ENCODE peak calls at places on chromosomes 6 and 20, in eight cellular contexts. S is adrenal gland, Q is uterus, R is stomach, H is K562, E is SK-N-SH, T is GM12865, O is cardiac fibroblast. Y is an unnamed sample.

GRCh38 chr6:168216741-168217140 is 102.8 kb downstream of the DACT2 start:
- DNase-seq in O (no peak), H (no peak), S (no peak), E (no peak), Q (no peak), T (no peak), R (no peak), Y (no peak)

GRCh38 chr20:63048516-63049190 is 41.9 kb upstream of the BHLHE23 start:
- DNase-seq in R (no peak), T (no peak), H (no peak), S (no peak), Q (no peak), E (no peak), O (no peak), Y (no peak)

GRCh38 chr6:3596736-3597135 is 139.9 kb upstream of the SLC22A23 start:
- DNase-seq in O (no peak), T (no peak), H (no peak), S (no peak), Q (no peak), E (no peak), R (no peak), Y (no peak)

GRCh38 chr20:32574296-32575226 is 10.6 kb downstream of the NOL4L start:
- DNase-seq in O (peak), Q (peak), E (no peak), R (no peak), T (no peak), S (peak), H (peak), Y (no peak)

GRCh38 chr6:151740820-151741219 is 66.7 kb upstream of the ESR1 start:
- DNase-seq in O (no peak), T (no peak), S (no peak), E (no peak), H (no peak), R (no peak), Q (no peak), Y (no peak)

GRCh38 chr20:5136096-5136495 is 9.3 kb downstream of the CDS2 start:
- DNase-seq in Q (no peak), R (no peak), E (no peak), T (no peak), S (no peak), O (no peak), H (no peak), Y (no peak)

GRCh38 chr6:4973972-4974885 is 29.6 kb downstream of the RPP40 start:
- DNase-seq in S (no peak), H (no peak), R (no peak), O (peak), E (peak), T (no peak), Q (peak), Y (peak)

GRCh38 chr6:75940558-75940957 is 131.9 kb downstream of the IMPG1 start:
- DNase-seq in T (no peak), S (no peak), O (no peak), Q (no peak), R (no peak), E (no peak), H (no peak), Y (no peak)

GRCh38 chr20:50438986-50439407 is 71.2 kb upstream of the PTPN1 start:
- DNase-seq in O (peak), R (no peak), H (peak), S (no peak), Q (no peak), T (no peak), E (no peak), Y (no peak)

GRCh38 chr6:159610881-159611280 is 82.2 kb downstream of the SOD2 start:
- DNase-seq in T (no peak), H (no peak), R (no peak), S (no peak), E (no peak), O (no peak), Q (no peak), Y (no peak)

GRCh38 chr20:11993886-11994466 is 76.3 kb downstream of the BTBD3 start:
- DNase-seq in Q (no peak), R (no peak), E (no peak), H (no peak), T (no peak), O (no peak), S (no peak), Y (peak)

GRCh38 chr6:105374010-105374420 is 28.9 kb downstream of the PREP start:
- DNase-seq in R (peak), O (peak), Q (no peak), S (no peak), H (no peak), E (no peak), T (no peak), Y (no peak)

GRCh38 chr6:33609444-33610034 is 11.6 kb upstream of the ITPR3 start:
- DNase-seq in T (no peak), O (peak), E (no peak), R (peak), S (peak), Q (peak), H (no peak), Y (no peak)

GRCh38 chr6:10215711-10216110 is 199.2 kb downstream of the TFAP2A start:
- DNase-seq in O (no peak), Q (no peak), T (no peak), S (no peak), E (no peak), R (no peak), H (no peak), Y (no peak)

GRCh38 chr6:17666646-17667045 is 40.1 kb downstream of the NUP153 start:
- DNase-seq in H (no peak), T (no peak), S (no peak), R (no peak), E (no peak), Q (no peak), O (no peak), Y (no peak)

GRCh38 chr6:143241110-143241509 is 180.4 kb downstream of the AIG1 start:
- DNase-seq in H (no peak), E (no peak), Q (no peak), T (no peak), S (peak), R (no peak), O (peak), Y (no peak)

DNA sequence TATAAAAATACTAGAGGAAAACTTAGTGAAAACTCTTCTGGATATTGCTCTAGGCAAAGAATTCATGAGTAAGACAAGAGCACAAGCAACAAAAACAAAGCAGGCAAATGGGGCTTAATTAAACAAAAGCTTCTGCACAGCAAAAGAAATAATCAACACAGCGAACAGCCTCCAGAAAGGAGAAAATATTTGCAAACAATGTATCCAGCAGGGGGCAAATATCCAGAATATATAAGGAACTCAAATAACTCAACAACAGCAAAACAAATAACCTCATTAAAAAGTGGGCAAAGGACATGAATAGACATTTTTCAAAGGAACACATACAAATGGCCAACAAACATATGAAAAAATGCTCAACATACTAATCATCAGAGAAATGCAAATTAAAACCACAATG is 17.1 kb upstream of the HECA start:
- DNase-seq in S (no peak), T (no peak), E (no peak), R (no peak), Q (no peak), O (peak), H (no peak), Y (no peak)
- TF ChIP-seq CTCF in S (no peak), T (peak), E (no peak), R (no peak), Q (no peak), O (peak), H (no peak), Y (no peak)

DNA sequence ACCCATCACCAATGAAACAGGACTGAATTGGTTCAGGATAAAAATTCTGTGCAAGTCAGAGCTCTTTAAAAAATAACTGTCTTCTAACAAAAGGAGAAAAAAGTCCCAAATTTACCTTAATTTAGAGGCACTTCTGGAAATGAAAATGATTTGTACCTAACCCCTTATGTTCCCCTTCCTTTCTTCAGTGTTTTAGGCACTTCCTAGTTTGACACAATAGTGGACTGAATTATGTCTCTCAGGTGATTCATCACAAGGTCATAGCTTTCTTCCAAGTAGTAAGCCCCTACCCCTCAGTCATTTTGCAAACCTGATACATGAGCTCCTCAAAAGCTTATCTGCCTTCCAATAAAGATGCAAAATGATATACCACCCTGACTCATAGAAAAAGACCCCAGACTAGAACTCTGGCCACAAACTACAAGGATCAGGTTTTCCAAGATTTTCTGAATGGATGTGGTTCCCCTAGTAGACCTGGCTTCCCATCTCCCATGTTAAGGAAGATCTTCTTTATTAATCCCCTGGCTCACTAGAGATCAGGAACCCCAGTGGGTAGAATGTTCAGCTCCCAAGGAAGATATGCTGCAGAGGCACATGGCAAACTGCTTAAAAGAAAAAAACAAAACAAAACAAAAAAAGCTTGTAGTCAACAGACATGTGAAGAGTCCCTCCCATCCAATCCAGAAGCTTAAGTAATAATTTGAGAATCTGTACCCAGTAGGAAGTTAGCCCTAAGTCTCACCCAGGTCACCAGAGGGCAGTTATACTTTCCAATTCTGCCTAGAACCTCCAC is 3.6 kb downstream of the PPP1R10 start:
- DNase-seq in E (no peak), Q (no peak), T (no peak), O (peak), S (no peak), H (no peak), R (no peak), Y (no peak)
- H3K4me3 ChIP-seq in E (peak), Q (peak), T (no peak), O (no peak), S (no peak), H (peak), R (no peak), Y (no peak)

DNA sequence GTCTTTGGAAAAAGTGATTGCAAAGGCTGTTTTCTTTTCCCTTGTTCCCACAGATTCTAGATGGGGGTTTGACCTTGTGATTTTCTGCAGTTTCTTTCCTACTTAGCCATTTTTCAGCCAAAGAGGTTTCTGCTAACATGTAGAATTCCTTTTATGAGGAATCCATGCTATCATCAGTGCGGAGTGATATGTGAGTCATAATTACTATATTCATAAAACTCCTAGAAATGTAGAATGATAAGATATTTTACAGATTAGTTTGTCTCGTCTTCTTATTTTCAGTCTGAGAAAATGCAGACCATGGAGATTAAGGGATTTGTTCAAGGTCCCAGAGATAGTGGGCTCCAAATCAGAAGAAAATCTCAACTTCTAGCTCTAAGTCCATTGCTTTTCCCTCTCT is 98.6 kb downstream of the KCNQ5 start:
- DNase-seq in E (no peak), T (no peak), Q (no peak), H (no peak), R (no peak), O (peak), S (no peak), Y (no peak)
- TF ChIP-seq CTCF in E (no peak), T (no peak), Q (no peak), H (no peak), R (no peak), O (no peak), S (no peak), Y (no peak)

DNA sequence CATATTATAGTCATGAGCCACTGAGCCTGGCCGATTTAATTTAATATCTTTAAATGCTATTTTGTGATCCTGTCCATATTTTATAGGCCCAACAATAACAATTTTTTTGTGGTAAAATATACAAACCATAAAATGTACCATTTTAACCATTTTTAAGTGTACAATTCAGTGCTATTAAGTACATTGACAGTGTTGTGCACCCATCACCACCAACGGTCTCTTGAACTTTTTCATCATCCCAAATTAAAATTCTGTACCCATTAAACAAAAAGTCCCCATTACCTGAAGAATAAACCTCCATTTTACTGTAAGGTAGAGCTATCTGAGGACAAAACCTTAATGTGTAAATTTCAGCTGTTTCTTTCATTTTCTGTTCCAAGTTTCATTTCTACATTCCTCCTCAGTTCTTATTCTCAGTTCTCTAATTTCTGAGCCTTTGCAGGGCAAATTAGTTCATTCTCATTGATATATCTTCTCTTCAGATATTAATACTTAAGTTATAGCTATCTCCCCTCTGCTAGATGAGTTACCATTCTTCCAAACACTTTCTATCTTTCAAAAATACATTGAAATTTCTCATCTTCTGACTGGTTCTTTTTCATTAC is 10.3 kb downstream of the MTO1 start:
- DNase-seq in S (no peak), E (no peak), R (no peak), T (peak), O (no peak), H (no peak), Q (no peak), Y (no peak)
- H3K4me3 ChIP-seq in S (no peak), E (no peak), R (no peak), T (peak), O (no peak), H (no peak), Q (no peak), Y (no peak)

DNA sequence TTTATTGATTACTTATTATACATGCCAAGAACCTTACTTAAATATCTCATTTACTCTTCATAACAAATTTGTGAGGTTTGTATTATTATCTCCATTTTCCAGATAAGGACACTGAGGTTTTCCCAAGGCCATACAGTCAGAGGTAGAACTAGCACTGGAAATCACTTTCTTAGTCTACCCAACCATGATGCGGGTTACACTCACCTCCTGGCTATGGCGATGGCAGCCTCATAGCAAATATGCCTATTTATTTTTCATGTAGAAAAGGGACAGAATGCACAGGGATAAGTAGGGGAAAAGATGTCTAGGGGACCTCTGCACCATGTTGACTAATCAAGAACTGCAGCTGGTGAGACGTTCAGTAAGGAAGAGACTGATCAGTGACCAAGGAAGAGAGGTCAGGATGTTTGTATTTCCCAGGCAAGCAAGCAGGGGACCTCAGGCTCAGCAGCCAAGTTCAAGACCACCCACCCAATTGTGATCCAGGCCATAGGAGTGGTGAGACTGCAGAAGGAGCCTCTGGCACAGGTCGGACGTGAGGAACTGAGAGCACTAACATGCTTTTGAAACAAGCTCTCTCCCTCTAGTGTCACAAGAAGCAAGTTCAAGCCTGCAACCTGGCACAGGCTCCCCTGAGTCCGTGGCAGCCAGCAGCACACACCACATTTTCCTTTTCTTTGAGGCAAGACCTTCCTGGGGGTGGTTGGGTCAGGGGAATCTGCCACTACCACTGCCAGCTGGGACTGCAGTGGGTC is 97.8 kb downstream of the GMPR start:
- DNase-seq in E (no peak), Q (no peak), R (no peak), O (no peak), T (peak), S (no peak), H (no peak), Y (no peak)
- TF ChIP-seq CTCF in E (no peak), Q (no peak), R (no peak), O (no peak), T (no peak), S (no peak), H (peak), Y (peak)